ENCODE peak calls at places on chromosomes 16 and 17, in eight cellular contexts. One of them, this sample, is unnamed.
A peak's percentile ranks its signal among the peaks of the same experiment; 100 is the strongest.

GRCh38 chr16:64731891-64732290 is 390.0 kb downstream of the CDH11 start:
- DNase-seq in PC-3: no peak
- DNase-seq in neural progenitor cell: no peak
- DNase-seq in effector memory CD8-positive, alpha-beta T cell: no peak
- DNase-seq in prostate gland: no peak
- DNase-seq in iris pigment epithelial cell: no peak
- DNase-seq in CD8-positive, alpha-beta T cell: no peak
- DNase-seq in sigmoid colon: no peak
- DNase-seq in this sample: no peak

GRCh38 chr17:50758989-50759544 is 8.3 kb downstream of the ANKRD40CL start:
- DNase-seq in PC-3: no peak
- DNase-seq in neural progenitor cell: no peak
- DNase-seq in effector memory CD8-positive, alpha-beta T cell: no peak
- DNase-seq in prostate gland: no peak
- DNase-seq in iris pigment epithelial cell: no peak
- DNase-seq in CD8-positive, alpha-beta T cell: no peak
- DNase-seq in sigmoid colon: no peak
- DNase-seq in this sample: no peak

GRCh38 chr16:25020112-25020591 is 5.0 kb upstream of the ARHGAP17 start:
- DNase-seq in PC-3: no peak
- DNase-seq in neural progenitor cell: no peak
- DNase-seq in effector memory CD8-positive, alpha-beta T cell: no peak
- DNase-seq in prostate gland: no peak
- DNase-seq in iris pigment epithelial cell: no peak
- DNase-seq in CD8-positive, alpha-beta T cell: no peak
- DNase-seq in sigmoid colon: peak; percentile 3
- DNase-seq in this sample: no peak

GRCh38 chr17:29140051-29140582 is 40.1 kb downstream of the MYO18A start:
- DNase-seq in PC-3: peak; percentile 15
- DNase-seq in neural progenitor cell: peak; percentile 86
- DNase-seq in effector memory CD8-positive, alpha-beta T cell: peak; percentile 67
- DNase-seq in prostate gland: peak; percentile 55
- DNase-seq in iris pigment epithelial cell: peak; percentile 61
- DNase-seq in CD8-positive, alpha-beta T cell: peak; percentile 86
- DNase-seq in sigmoid colon: peak; percentile 93
- DNase-seq in this sample: peak; percentile 77

GRCh38 chr17:6075845-6076244 is 5.7 kb downstream of the WSCD1 start:
- DNase-seq in PC-3: no peak
- DNase-seq in neural progenitor cell: no peak
- DNase-seq in effector memory CD8-positive, alpha-beta T cell: no peak
- DNase-seq in prostate gland: no peak
- DNase-seq in iris pigment epithelial cell: no peak
- DNase-seq in CD8-positive, alpha-beta T cell: no peak
- DNase-seq in sigmoid colon: no peak
- DNase-seq in this sample: no peak

GRCh38 chr16:67431077-67431804 is at the start of gene HSD11B2:
- DNase-seq in PC-3: peak; percentile 59
- DNase-seq in neural progenitor cell: peak; percentile 91
- DNase-seq in effector memory CD8-positive, alpha-beta T cell: no peak
- DNase-seq in prostate gland: peak; percentile 39
- DNase-seq in iris pigment epithelial cell: peak; percentile 35
- DNase-seq in CD8-positive, alpha-beta T cell: no peak
- DNase-seq in sigmoid colon: no peak
- DNase-seq in this sample: peak; percentile 11

GRCh38 chr16:71426069-71426879 is 15.6 kb downstream of the TLE7 start:
- DNase-seq in PC-3: no peak
- DNase-seq in neural progenitor cell: peak; percentile 88
- DNase-seq in effector memory CD8-positive, alpha-beta T cell: no peak
- DNase-seq in prostate gland: peak; percentile 13
- DNase-seq in iris pigment epithelial cell: peak; percentile 94
- DNase-seq in CD8-positive, alpha-beta T cell: no peak
- DNase-seq in sigmoid colon: no peak
- DNase-seq in this sample: no peak

GRCh38 chr16:86367291-86368072 is 142.8 kb upstream of the FOXF1 start:
- DNase-seq in PC-3: no peak
- DNase-seq in neural progenitor cell: no peak
- DNase-seq in effector memory CD8-positive, alpha-beta T cell: no peak
- DNase-seq in prostate gland: no peak
- DNase-seq in iris pigment epithelial cell: no peak
- DNase-seq in CD8-positive, alpha-beta T cell: no peak
- DNase-seq in sigmoid colon: peak; percentile 77
- DNase-seq in this sample: no peak

GRCh38 chr17:65283704-65284103 is 146.5 kb downstream of the RGS9 start:
- DNase-seq in PC-3: peak; percentile 97
- DNase-seq in neural progenitor cell: no peak
- DNase-seq in effector memory CD8-positive, alpha-beta T cell: no peak
- DNase-seq in prostate gland: no peak
- DNase-seq in iris pigment epithelial cell: peak; percentile 30
- DNase-seq in CD8-positive, alpha-beta T cell: no peak
- DNase-seq in sigmoid colon: no peak
- DNase-seq in this sample: no peak

GRCh38 chr17:70120420-70120819 is 45.4 kb downstream of the KCNJ16 start:
- DNase-seq in PC-3: no peak
- DNase-seq in neural progenitor cell: no peak
- DNase-seq in effector memory CD8-positive, alpha-beta T cell: no peak
- DNase-seq in prostate gland: no peak
- DNase-seq in iris pigment epithelial cell: no peak
- DNase-seq in CD8-positive, alpha-beta T cell: no peak
- DNase-seq in sigmoid colon: no peak
- DNase-seq in this sample: no peak

GRCh38 chr17:78719630-78720298 is 62.3 kb downstream of the CYTH1 start:
- DNase-seq in PC-3: no peak
- DNase-seq in neural progenitor cell: no peak
- DNase-seq in effector memory CD8-positive, alpha-beta T cell: no peak
- DNase-seq in prostate gland: no peak
- DNase-seq in iris pigment epithelial cell: no peak
- DNase-seq in CD8-positive, alpha-beta T cell: no peak
- DNase-seq in sigmoid colon: no peak
- DNase-seq in this sample: no peak

GRCh38 chr17:73211745-73212144 is 18.9 kb downstream of the COG1 start:
- DNase-seq in PC-3: no peak
- DNase-seq in neural progenitor cell: no peak
- DNase-seq in effector memory CD8-positive, alpha-beta T cell: peak; percentile 68
- DNase-seq in prostate gland: no peak
- DNase-seq in iris pigment epithelial cell: peak; percentile 53
- DNase-seq in CD8-positive, alpha-beta T cell: peak; percentile 60
- DNase-seq in sigmoid colon: no peak
- DNase-seq in this sample: peak; percentile 75